ENCODE peak calls at places on chromosomes 11 and 22, in eight cellular contexts. H is Karpas-422, N is OCI-LY7, M is SK-N-SH, E is hepatocyte, U is HCT116, S is MM.1S, T is GM23248. V is an unnamed sample.

GRCh38 chr11:27431808-27432207 is 40.8 kb downstream of the LGR4 start:
- DNase-seq in T (no peak), H (no peak), N (no peak), U (no peak), M (no peak), E (no peak), S (no peak), V (no peak)

GRCh38 chr11:36253238-36253637 is 36.0 kb downstream of the COMMD9 start:
- DNase-seq in H (no peak), N (no peak), T (no peak), S (no peak), M (peak; percentile 88), U (no peak), E (no peak), V (no peak)

GRCh38 chr11:111819161-111820058 is 52.0 kb downstream of the ALG9 start:
- DNase-seq in N (no peak), S (no peak), M (peak; percentile 26), H (no peak), T (peak; percentile 89), E (peak; percentile 34), U (no peak), V (no peak)

GRCh38 chr22:31451709-31452571 is 37.7 kb downstream of the EIF4ENIF1 start:
- DNase-seq in E (peak; percentile 28), N (peak; percentile 67), H (peak; percentile 75), T (peak; percentile 73), S (peak; percentile 37), U (peak; percentile 21), M (peak; percentile 27), V (peak; percentile 69)

GRCh38 chr11:34021977-34022735 is 29.4 kb upstream of the CAPRIN1 start:
- DNase-seq in H (no peak), M (no peak), E (no peak), T (no peak), S (no peak), U (no peak), N (no peak), V (no peak)

GRCh38 chr11:107182983-107183382 is 164.7 kb upstream of the GUCY1A2 start:
- DNase-seq in E (no peak), T (peak; percentile 22), N (no peak), U (no peak), M (no peak), H (no peak), S (no peak), V (peak; percentile 20)

GRCh38 chr11:43278302-43278956 is 33.4 kb upstream of the API5 start:
- DNase-seq in T (peak; percentile 52), N (peak; percentile 38), S (peak; percentile 10), H (peak; percentile 80), E (peak; percentile 45), M (peak; percentile 59), U (peak; percentile 33), V (peak; percentile 64)

GRCh38 chr11:35173011-35173511 is 34.1 kb downstream of the CD44 start:
- DNase-seq in M (no peak), U (no peak), S (peak; percentile 79), E (peak; percentile 60), H (peak; percentile 55), T (no peak), N (peak; percentile 30), V (peak; percentile 35)

GRCh38 chr11:19018901-19019300 is 41.6 kb downstream of the MRGPRX2 start:
- DNase-seq in S (peak; percentile 43), U (no peak), E (peak; percentile 68), M (no peak), T (no peak), N (no peak), H (peak; percentile 44), V (peak; percentile 59)

GRCh38 chr11:118193910-118194566 is 17.6 kb upstream of the SCN2B start:
- DNase-seq in E (no peak), U (no peak), H (no peak), T (no peak), N (no peak), M (no peak), S (no peak), V (no peak)

GRCh38 chr11:73623651-73624050 is 22.7 kb upstream of the PLEKHB1 start:
- DNase-seq in H (peak; percentile 62), U (no peak), S (no peak), E (no peak), N (no peak), M (no peak), T (no peak), V (no peak)

GRCh38 chr11:85823816-85824215 is 12.9 kb upstream of the SYTL2 start:
- DNase-seq in S (peak; percentile 92), U (no peak), M (no peak), N (no peak), H (no peak), E (no peak), T (no peak), V (no peak)

GRCh38 chr22:46105494-46106278 is 44.6 kb upstream of the PPARA start:
- DNase-seq in T (peak; percentile 85), E (peak; percentile 76), N (no peak), S (no peak), M (no peak), H (no peak), U (no peak), V (no peak)

GRCh38 chr11:61890536-61891330 is 612 bp downstream of the FADS3 start:
- DNase-seq in N (peak; percentile 48), S (no peak), T (peak; percentile 95), M (peak; percentile 83), U (no peak), H (no peak), E (peak; percentile 81), V (peak; percentile 76)
- H3K4me3 ChIP-seq in N (peak overlapping the region; percentile 93), S (peak overlapping the region; percentile 92), T (peak overlapping the region; percentile 83), M (peak overlapping the region; percentile 77), U (peak overlapping the region; percentile 73), H (peak overlapping the region; percentile 81), E (peak overlapping the region; percentile 92), V (peak overlapping the region; percentile 91)

GRCh38 chr11:132590554-132590953 is 941.7 kb downstream of the OPCML start:
- DNase-seq in U (no peak), S (no peak), T (no peak), N (no peak), E (no peak), M (no peak), H (no peak), V (no peak)
- H3K9me2 ChIP-seq in U (no peaks in the 10 kb centered on the region), S (no peaks in the 10 kb centered on the region), T (no peaks in the 10 kb centered on the region), N (no peaks in the 10 kb centered on the region), E (no peaks in the 10 kb centered on the region), M (no peaks in the 10 kb centered on the region), H (no peaks in the 10 kb centered on the region), V (no peaks in the 10 kb centered on the region)

DNA sequence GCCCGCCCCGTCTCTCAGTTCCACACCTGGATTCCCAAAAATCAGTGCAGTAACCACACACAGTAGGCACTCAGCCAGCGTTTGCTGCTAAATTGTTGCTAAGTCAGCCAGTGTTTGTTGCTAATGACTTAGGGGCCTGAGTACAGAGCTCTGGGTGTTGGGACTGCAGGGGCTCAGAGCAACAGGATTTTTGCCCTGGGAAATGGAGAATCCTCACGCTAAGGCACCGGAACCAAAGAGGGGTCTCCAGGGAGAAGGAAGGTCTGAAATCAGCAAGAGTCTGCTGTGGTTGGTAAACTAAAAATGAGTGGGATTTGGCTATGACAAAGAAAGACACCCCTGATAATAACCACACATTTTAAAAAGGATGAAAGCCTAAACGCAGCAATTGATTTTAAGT is 22.7 kb upstream of the ALX4 start:
- DNase-seq in M (no peak), E (no peak), S (no peak), N (no peak), U (no peak), H (no peak), T (no peak), V (no peak)
- H3K4me3 ChIP-seq in M (no peak overlapping the region), E (no peak overlapping the region), S (no peak overlapping the region), N (no peak overlapping the region), U (no peak overlapping the region), H (no peak overlapping the region), T (no peak overlapping the region), V (no peak overlapping the region)

DNA sequence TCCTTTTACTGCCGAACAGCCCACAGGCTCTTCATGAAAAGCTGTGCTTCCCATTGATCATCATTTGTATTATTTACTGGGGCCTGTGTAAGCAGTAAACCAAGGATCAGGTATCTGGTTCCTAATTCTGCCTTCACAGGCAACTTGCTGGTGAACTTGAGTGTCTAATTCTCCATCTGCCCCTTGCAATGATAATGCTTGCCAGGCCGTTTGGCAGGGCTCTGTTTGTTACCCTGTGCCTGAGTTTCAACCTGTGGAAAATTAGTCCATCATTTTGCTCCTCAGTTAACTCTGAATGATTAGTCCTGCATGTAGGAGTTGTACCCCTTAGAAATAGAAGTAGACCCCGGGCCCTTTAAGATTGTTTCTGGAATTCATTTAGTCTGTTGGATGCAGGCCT is 298.4 kb upstream of the CADM1 start:
- DNase-seq in U (no peak), T (no peak), E (no peak), S (no peak), M (no peak), H (no peak), N (no peak), V (no peak)
- H3K9me2 ChIP-seq in U (no peaks in the 10 kb centered on the region), T (no peaks in the 10 kb centered on the region), E (no peaks in the 10 kb centered on the region), S (no peaks in the 10 kb centered on the region), M (no peaks in the 10 kb centered on the region), H (no peaks in the 10 kb centered on the region), N (no peaks in the 10 kb centered on the region), V (no peaks in the 10 kb centered on the region)

DNA sequence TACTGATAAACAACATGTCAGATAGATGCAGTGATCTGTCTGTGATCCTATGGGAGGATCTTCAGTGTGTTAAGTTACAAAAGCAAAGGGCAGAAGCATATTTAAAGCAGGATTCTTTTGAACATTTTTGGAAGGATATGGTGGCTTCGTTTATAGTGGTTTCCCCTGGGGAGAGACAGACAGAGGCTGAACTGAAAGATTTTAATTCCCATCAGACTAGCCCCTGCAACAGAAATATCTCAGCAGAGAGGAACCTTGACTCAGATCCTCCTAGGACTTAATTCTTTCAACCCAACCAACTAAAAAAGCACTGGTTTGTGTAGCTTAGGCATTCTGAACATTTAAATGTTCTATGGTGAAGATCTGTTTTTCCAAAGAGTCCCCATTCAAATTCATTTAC is 5.7 kb downstream of the CLTCL1 start:
- DNase-seq in H (peak; percentile 53), S (no peak), M (no peak), N (no peak), E (no peak), T (peak; percentile 33), U (no peak), V (no peak)
- H3K4me3 ChIP-seq in H (no peak overlapping the region), S (no peak overlapping the region), M (no peak overlapping the region), N (no peak overlapping the region), E (no peak overlapping the region), T (no peak overlapping the region), U (no peak overlapping the region), V (no peak overlapping the region)

GRCh38 chr22:23285236-23285635 is 104.9 kb downstream of the BCR start:
- DNase-seq in M (no peak), E (no peak), T (no peak), N (no peak), H (no peak), S (no peak), U (no peak), V (no peak)
- H3K9me2 ChIP-seq in M (no peaks in the 10 kb centered on the region), E (no peaks in the 10 kb centered on the region), T (no peaks in the 10 kb centered on the region), N (no peaks in the 10 kb centered on the region), H (no peaks in the 10 kb centered on the region), S (no peaks in the 10 kb centered on the region), U (no peaks in the 10 kb centered on the region), V (no peaks in the 10 kb centered on the region)

GRCh38 chr11:64283092-64283491 is 1.4 kb downstream of the BAD start:
- DNase-seq in H (no peak), T (no peak), E (no peak), U (no peak), N (no peak), S (no peak), M (no peak), V (no peak)
- H3K4me3 ChIP-seq in H (peak overlapping the region; percentile 92), T (peak overlapping the region; percentile 88), E (no peak overlapping the region), U (no peak overlapping the region), N (no peak overlapping the region), S (no peak overlapping the region), M (no peak overlapping the region), V (peak overlapping the region; percentile 73)